ENCODE peak calls at places on chromosome 12, in six cellular contexts. A is hypothalamus; Y is B cell; K is activated CD4-positive, alpha-beta T cell treated with anti-CD3 and anti-CD28 coated beads, Interleukin-2, amount 10 ng/mL, durations not matched to agents 24 days and 14 days; D is caudate nucleus; Z is stimulated activated CD4-positive, alpha-beta T cell treated with anti-CD3 and anti-CD28 coated beads, Interleukin-12 subunit alpha, Interleukin-12 subunit beta, amount 100 ng/mL, for 4 hours. E is an unnamed sample.

GRCh38 chr12:115541891-115542361 is 735.6 kb downstream of the MED13L start:
- DNase-seq in D (no peak), Y (no peak), A (no peak), Z (no peak), K (no peak), E (no peak)

GRCh38 chr12:42442328-42442759 is 116.4 kb downstream of the PPHLN1 start:
- DNase-seq in Y (no peak), A (no peak), D (no peak), Z (no peak), K (no peak), E (no peak)

GRCh38 chr12:52210186-52210924 is 18.5 kb upstream of the KRT80 start:
- DNase-seq in Y (no peak), A (no peak), D (no peak), Z (no peak), K (no peak), E (no peak)

GRCh38 chr12:98725481-98726247 is 80.6 kb downstream of the APAF1 start:
- DNase-seq in K (peak), Z (peak), A (peak), D (peak), Y (no peak), E (no peak)

GRCh38 chr12:6375269-6376078 is at the start of gene SCNN1A:
- DNase-seq in Z (no peak), D (no peak), K (no peak), A (no peak), Y (no peak), E (no peak)

GRCh38 chr12:111598637-111599458 is at the start of gene ATXN2:
- DNase-seq in A (peak), Y (peak), Z (peak), D (peak), K (peak), E (peak)

GRCh38 chr12:44847888-44848770 is 28.0 kb downstream of the NELL2 start:
- DNase-seq in A (no peak), D (no peak), Y (no peak), Z (peak), K (peak), E (no peak)

GRCh38 chr12:71576546-71576945 is 87.1 kb downstream of the ZFC3H1 start:
- DNase-seq in D (no peak), Z (no peak), A (no peak), K (no peak), Y (no peak), E (no peak)

GRCh38 chr12:11724888-11725310 is 75.4 kb downstream of the ETV6 start:
- DNase-seq in Y (no peak), Z (no peak), K (no peak), A (no peak), D (no peak), E (no peak)

GRCh38 chr12:130504110-130504835 is 166.6 kb downstream of the PIWIL1 start:
- DNase-seq in D (no peak), Y (no peak), A (no peak), K (no peak), Z (no peak), E (no peak)

GRCh38 chr12:116136340-116136739 is 141.2 kb downstream of the MED13L start:
- DNase-seq in Z (no peak), K (peak), D (no peak), Y (no peak), A (no peak), E (no peak)

GRCh38 chr12:8687846-8688601 is 9.8 kb upstream of the RIMKLB start:
- DNase-seq in K (no peak), Y (no peak), Z (no peak), A (no peak), D (peak), E (no peak)

GRCh38 chr12:26471560-26471959 is 276.2 kb downstream of the SSPN start:
- DNase-seq in A (no peak), D (no peak), Y (peak), K (no peak), Z (no peak), E (no peak)

GRCh38 chr12:121610239-121611149 is 15.8 kb upstream of the ORAI1 start:
- DNase-seq in K (no peak), Z (no peak), A (no peak), D (peak), Y (no peak), E (no peak)

GRCh38 chr12:4779749-4780148 is 59.5 kb downstream of the GALNT8 start:
- DNase-seq in Z (no peak), K (no peak), D (no peak), Y (no peak), A (no peak), E (no peak)

GRCh38 chr12:95553202-95553943 is 2.1 kb upstream of the USP44 start:
- DNase-seq in Z (no peak), A (no peak), Y (no peak), D (no peak), K (no peak), E (no peak)

GRCh38 chr12:130144256-130144655 is 18.0 kb upstream of the FZD10 start:
- DNase-seq in A (no peak), Z (no peak), Y (no peak), D (no peak), K (no peak), E (no peak)

GRCh38 chr12:49019435-49020317 is 1.1 kb upstream of the PRKAG1 start:
- DNase-seq in K (peak), Y (no peak), Z (peak), D (no peak), A (no peak), E (no peak)

GRCh38 chr12:124740691-124741137 is 123.0 kb downstream of the SCARB1 start:
- DNase-seq in Z (peak), D (no peak), Y (no peak), K (peak), A (peak), E (no peak)

GRCh38 chr12:12505544-12506501 is 56.8 kb downstream of the DUSP16 start:
- DNase-seq in D (no peak), Z (no peak), Y (no peak), K (peak), A (no peak), E (no peak)

GRCh38 chr12:15830538-15830937 is 41.4 kb upstream of the EPS8 start:
- DNase-seq in Y (no peak), D (no peak), A (no peak), Z (no peak), K (no peak), E (no peak)

GRCh38 chr12:5033883-5034282 is 9.8 kb upstream of the KCNA5 start:
- DNase-seq in D (no peak), A (no peak), Z (no peak), Y (no peak), K (no peak), E (no peak)

GRCh38 chr12:84508325-84508861 is 404.2 kb downstream of the SLC6A15 start:
- DNase-seq in Z (no peak), D (no peak), K (no peak), Y (no peak), A (no peak), E (no peak)

GRCh38 chr12:27245039-27245438 is 953 bp downstream of the STK38L start:
- DNase-seq in K (no peak), A (no peak), Z (no peak), D (no peak), Y (no peak), E (no peak)

GRCh38 chr12:64400041-64400440 is 4.2 kb upstream of the XPOT start:
- DNase-seq in A (peak), D (no peak), K (no peak), Y (no peak), Z (no peak), E (no peak)

GRCh38 chr12:52250048-52250990 is 17.3 kb downstream of the KRT7 start:
- DNase-seq in Y (no peak), K (no peak), Z (no peak), D (no peak), A (no peak), E (no peak)

GRCh38 chr12:52044284-52044983 is 6.8 kb upstream of the NR4A1 start:
- DNase-seq in A (peak), Z (no peak), Y (no peak), D (peak), K (no peak), E (no peak)

E was measured in activated CD8-positive, alpha-beta memory T cell treated with anti-CD3 and anti-CD28 coated beads for 48 hours.